ENCODE peak calls at places on chromosome 16, in four cellular contexts. F is MM.1S, K is hepatocyte, N is neural progenitor cell. A is an unnamed sample. For H3K4me1, the result is how much of the 10 kb centered on the place peaks cover.

GRCh38 chr16:55116165-55116894 is 185.7 kb downstream of the IRX5 start:
- DNase-seq in F (no peak), K (no peak), N (no peak), A (no peak)

GRCh38 chr16:1981398-1981836 is at the start of gene NOXO1:
- DNase-seq in F (no peak), K (no peak), N (no peak), A (no peak)

GRCh38 chr16:75943705-75944514 is 217.6 kb upstream of the CPHXL start:
- DNase-seq in F (no peak), K (peak), N (no peak), A (no peak)

GRCh38 chr16:88782454-88783390 is 2.3 kb downstream of the PIEZO1 start:
- DNase-seq in F (no peak), K (no peak), N (no peak), A (peak)

GRCh38 chr16:2835638-2836493 is 5.8 kb downstream of the ZG16B start:
- DNase-seq in F (no peak), K (peak), N (no peak), A (no peak)

GRCh38 chr16:46573008-46573833 is 48.0 kb downstream of the SHCBP1 start:
- DNase-seq in F (no peak), K (no peak), N (no peak), A (no peak)

GRCh38 chr16:24943471-24943870 is 71.7 kb downstream of the ARHGAP17 start:
- DNase-seq in F (no peak), K (no peak), N (no peak), A (no peak)

GRCh38 chr16:27404163-27404823 is 2.3 kb downstream of the IL21R start:
- DNase-seq in F (no peak), K (no peak), N (no peak), A (peak)

GRCh38 chr16:15887283-15887682 is 1.1 kb downstream of the CEP20 start:
- DNase-seq in F (no peak), K (no peak), N (no peak), A (no peak)

GRCh38 chr16:19583665-19584300 is 28.3 kb downstream of the VPS35L start:
- DNase-seq in F (peak), K (peak), N (peak), A (peak)

GRCh38 chr16:14310519-14310991 is 239.4 kb downstream of the MRTFB start:
- DNase-seq in F (no peak), K (no peak), N (peak), A (peak)

GRCh38 chr16:89525146-89525913 is 17.1 kb downstream of the SPG7 start:
- DNase-seq in F (peak), K (no peak), N (no peak), A (peak)

GRCh38 chr16:48997081-48997615 is 284.5 kb downstream of the CBLN1 start:
- DNase-seq in F (no peak), K (no peak), N (no peak), A (no peak)

GRCh38 chr16:53130193-53131049 is 75.6 kb downstream of the CHD9 start:
- DNase-seq in F (peak), K (peak), N (peak), A (peak)

GRCh38 chr16:50296807-50297206 is 30.5 kb downstream of the ADCY7 start:
- DNase-seq in F (no peak), K (no peak), N (no peak), A (no peak)

GRCh38 chr16:89304181-89304851 is 86.8 kb downstream of the ZNF778 start:
- DNase-seq in F (no peak), K (no peak), N (no peak), A (no peak)

GRCh38 chr16:78693496-78693895 is 594.0 kb downstream of the WWOX start:
- DNase-seq in F (no peak), K (no peak), N (no peak), A (no peak)

GRCh38 chr16:1262846-1263221 is 7.0 kb downstream of the TPSD1 start:
- DNase-seq in F (no peak), K (no peak), N (no peak), A (no peak)

GRCh38 chr16:87086575-87086974 is 230.6 kb downstream of the C16orf95 start:
- DNase-seq in F (no peak), K (no peak), N (no peak), A (no peak)

GRCh38 chr16:82943371-82943770 is 316.6 kb downstream of the CDH13 start:
- DNase-seq in F (no peak), K (no peak), N (no peak), A (no peak)

GRCh38 chr16:16021988-16022682 is 72.7 kb downstream of the ABCC1 start:
- DNase-seq in F (no peak), K (peak), N (peak), A (peak)

GRCh38 chr16:15460601-15461000 is 26.2 kb downstream of the BMERB1 start:
- DNase-seq in F (no peak), K (no peak), N (no peak), A (no peak)

GRCh38 chr16:57316390-57317017 is 32.0 kb upstream of the PLLP start:
- DNase-seq in F (no peak), K (peak), N (no peak), A (no peak)
- TF ChIP-seq EZH2phosphoT487 in F (no peak), K (no peak), N (no peak), A (no peak)

GRCh38 chr16:4323845-4324478 is 8.1 kb downstream of the GLIS2 start:
- DNase-seq in F (no peak), K (peak), N (peak), A (no peak)

GRCh38 chr16:4324479-4324868 is 8.6 kb downstream of the GLIS2 start:
- DNase-seq in F (no peak), K (no peak), N (no peak), A (no peak)

GRCh38 chr16:4321286-4322120 is 5.6 kb downstream of the GLIS2 start:
- DNase-seq in F (no peak), K (no peak), N (no peak), A (no peak)

GRCh38 chr16:4322121-4323035 is 6.5 kb downstream of the GLIS2 start:
- DNase-seq in F (no peak), K (no peak), N (no peak), A (no peak)

GRCh38 chr16:4323071-4323844 is 7.4 kb downstream of the GLIS2 start:
- DNase-seq in F (no peak), K (peak), N (no peak), A (no peak)
- H3K4me1 ChIP-seq in F (under half), K (half or more), N (under half), A (under half)

GRCh38 chr16:64278196-64278595 is 843.7 kb downstream of the CDH11 start:
- DNase-seq in F (no peak), K (no peak), N (no peak), A (no peak)

GRCh38 chr16:64280317-64280716 is 841.5 kb downstream of the CDH11 start:
- DNase-seq in F (no peak), K (no peak), N (no peak), A (no peak)

GRCh38 chr16:64282181-64282580 is 839.7 kb downstream of the CDH11 start:
- DNase-seq in F (no peak), K (no peak), N (no peak), A (no peak)

DNA sequence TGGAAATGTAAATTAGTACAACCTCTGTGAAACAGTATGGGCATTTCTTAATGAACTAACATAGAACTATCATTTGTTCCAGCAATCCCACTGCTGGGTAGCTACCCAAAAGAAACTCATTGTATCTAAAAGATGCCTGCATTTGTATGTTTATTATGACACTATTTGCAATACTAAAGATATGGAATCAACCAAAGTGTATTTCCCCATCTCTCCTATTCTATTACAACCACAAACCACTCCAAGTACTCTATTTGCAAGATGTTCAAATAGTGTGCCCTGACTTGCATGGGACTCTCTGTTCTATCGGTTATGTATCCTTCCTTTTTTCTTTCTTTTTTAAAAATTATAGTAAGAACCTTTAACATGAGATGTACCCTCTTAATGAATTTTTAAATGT is 845.2 kb downstream of the CDH11 start:
- DNase-seq in F (no peak), K (no peak), N (no peak), A (no peak)
- H3K4me2 ChIP-seq in F (no peak), K (no peak), N (no peak), A (no peak)

DNA sequence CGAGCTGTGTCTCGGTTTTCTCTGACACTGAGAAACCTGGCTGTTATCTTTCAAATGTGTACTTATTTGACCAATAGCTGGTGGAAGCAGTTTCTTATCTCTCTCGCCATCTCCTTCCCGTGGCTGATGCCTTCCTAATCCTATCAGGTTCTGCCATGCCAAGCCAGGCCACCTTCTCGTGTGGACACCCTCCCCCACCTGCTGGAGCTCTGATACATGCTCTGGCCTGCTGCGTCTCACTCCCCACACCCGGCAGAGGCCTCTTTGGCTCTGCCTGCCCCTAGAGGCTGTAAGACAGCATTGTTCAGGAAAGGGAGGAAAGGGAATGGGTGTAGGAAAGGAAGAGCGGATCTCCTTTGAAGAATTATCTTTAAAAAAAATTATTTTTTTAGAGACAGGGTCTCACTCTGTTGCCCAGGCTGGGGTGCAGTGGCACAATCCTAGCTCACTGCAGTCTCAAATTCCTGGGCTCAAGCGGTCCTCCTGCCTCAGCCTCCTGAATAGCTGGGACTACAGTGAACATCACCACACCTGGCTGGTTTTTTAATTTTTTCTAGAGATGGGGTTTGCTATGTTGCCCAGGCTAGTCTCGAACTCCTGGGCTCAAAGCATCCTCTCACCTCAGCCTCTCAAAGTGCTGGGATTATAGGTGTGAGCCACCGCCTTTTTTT is 7.5 kb upstream of the ARMC5 start:
- DNase-seq in F (peak), K (peak), N (peak), A (peak)
- TF ChIP-seq EZH2phosphoT487 in F (no peak), K (no peak), N (no peak), A (no peak)

DNA sequence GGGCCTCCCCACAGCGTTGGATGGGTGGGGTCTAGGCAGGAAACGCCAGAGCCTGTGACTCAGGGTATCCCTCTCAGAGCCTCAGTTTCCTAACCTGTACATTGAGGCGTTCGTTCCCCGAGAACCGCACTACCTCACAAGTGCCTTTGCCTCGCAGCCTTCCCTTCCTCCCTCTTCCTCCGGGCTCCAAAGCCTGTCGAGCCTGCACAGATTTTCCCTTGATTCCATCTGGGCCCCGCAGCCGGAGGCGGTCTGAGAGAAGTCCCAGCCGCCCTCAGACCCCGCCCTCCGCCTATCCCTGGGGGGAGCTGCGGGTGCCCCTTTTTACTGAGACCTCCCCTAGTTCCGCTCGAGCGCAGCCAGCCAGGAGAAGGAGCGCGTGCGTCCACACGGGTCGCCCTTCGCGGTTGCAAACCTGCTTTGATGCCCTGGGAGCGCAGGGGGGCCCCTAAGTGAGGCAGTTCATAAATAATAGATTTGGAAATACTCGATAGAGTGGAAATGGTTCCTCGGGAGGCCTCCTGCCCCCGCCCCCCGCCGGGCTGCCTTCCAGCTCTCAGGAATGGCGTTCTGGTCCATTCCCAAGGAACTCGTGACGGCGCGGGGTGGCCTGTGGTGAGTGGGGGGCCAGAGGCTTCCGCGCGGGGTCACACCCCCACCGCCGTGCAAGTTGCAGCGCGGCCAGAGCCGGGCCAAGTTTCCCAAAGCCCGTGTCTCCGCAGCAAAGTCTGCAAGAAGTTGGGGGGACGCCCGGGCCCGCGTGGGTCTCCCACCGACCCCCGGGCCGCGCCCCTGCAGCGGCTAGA is 672 bp downstream of the C16orf74 start:
- DNase-seq in F (no peak), K (peak), N (peak), A (peak)
- H3K4me1 ChIP-seq in F (under half), K (under half), N (under half), A (half or more)

A was measured in OCI-LY7.